ENCODE peak calls at places on chromosomes 7 and 10, in seven cellular contexts. Z, F, W, N, O, H and B are unnamed samples.

GRCh38 chr10:95304463-95304862 is 13.7 kb upstream of the PDLIM1 start:
- DNase-seq in Z (no peak), F (no peak), W (no peak), N (no peak), O (no peak), H (no peak), B (no peak)

GRCh38 chr7:88104732-88105131 is 115.1 kb downstream of the SRI start:
- DNase-seq in Z (no peak), F (no peak), W (no peak), N (no peak), O (no peak), H (no peak), B (no peak)

GRCh38 chr7:66304536-66304935 is 99.4 kb downstream of the TPST1 start:
- DNase-seq in Z (no peak), F (peak; percentile 40), W (no peak), N (no peak), O (no peak), H (no peak), B (no peak)

GRCh38 chr10:50393784-50394183 is 142.5 kb upstream of the ASAH2 start:
- DNase-seq in Z (no peak), F (peak; percentile 65), W (no peak), N (no peak), O (no peak), H (no peak), B (peak; percentile 45)

GRCh38 chr10:68105820-68106219 is 3.5 kb upstream of the MYPN start:
- DNase-seq in Z (no peak), F (peak; percentile 64), W (no peak), N (no peak), O (no peak), H (no peak), B (no peak)

GRCh38 chr10:6144609-6145413 is 56.0 kb downstream of the RBM17 start:
- DNase-seq in Z (peak; percentile 89), F (peak; percentile 65), W (peak; percentile 92), N (peak; percentile 94), O (peak; percentile 95), H (peak; percentile 92), B (peak; percentile 92)

GRCh38 chr7:1979591-1980560 is 252.9 kb downstream of the MAD1L1 start:
- DNase-seq in Z (no peak), F (peak; percentile 38), W (peak; percentile 9), N (peak; percentile 69), O (peak; percentile 81), H (peak; percentile 12), B (no peak)

GRCh38 chr7:13279854-13280435 is 592.5 kb downstream of the ARL4A start:
- DNase-seq in Z (no peak), F (peak; percentile 29), W (no peak), N (no peak), O (no peak), H (no peak), B (no peak)

GRCh38 chr10:34814228-34815173 is 595 bp downstream of the PARD3 start:
- DNase-seq in Z (peak; percentile 62), F (no peak), W (peak; percentile 56), N (peak; percentile 69), O (peak; percentile 77), H (peak; percentile 71), B (peak; percentile 49)

GRCh38 chr7:431658-432111 is 88.0 kb downstream of the PDGFA start:
- DNase-seq in Z (no peak), F (no peak), W (no peak), N (no peak), O (no peak), H (no peak), B (no peak)

GRCh38 chr10:87640043-87640442 is 19.6 kb upstream of the PAPSS2 start:
- DNase-seq in Z (no peak), F (no peak), W (no peak), N (no peak), O (no peak), H (no peak), B (no peak)

GRCh38 chr10:132963430-132963960 is 21.1 kb upstream of the CFAP46 start:
- DNase-seq in Z (no peak), F (no peak), W (no peak), N (no peak), O (no peak), H (no peak), B (no peak)

GRCh38 chr7:152886579-152887117 is 127.1 kb downstream of the ACTR3B start:
- DNase-seq in Z (no peak), F (no peak), W (no peak), N (no peak), O (no peak), H (no peak), B (no peak)

GRCh38 chr10:22455068-22455467 is 109.8 kb downstream of the SPAG6 start:
- DNase-seq in Z (no peak), F (no peak), W (no peak), N (no peak), O (no peak), H (no peak), B (no peak)

GRCh38 chr10:24723788-24724380 is at the start of gene ARHGAP21:
- DNase-seq in Z (peak; percentile 69), F (peak; percentile 64), W (peak; percentile 78), N (peak; percentile 79), O (peak; percentile 85), H (peak; percentile 74), B (peak; percentile 75)

GRCh38 chr7:7895004-7895650 is 73.5 kb upstream of the GLCCI1 start:
- DNase-seq in Z (peak; percentile 2), F (no peak), W (no peak), N (no peak), O (no peak), H (no peak), B (no peak)

GRCh38 chr10:80046629-80047441 is 31.6 kb upstream of the TMEM254 start:
- DNase-seq in Z (peak; percentile 79), F (peak; percentile 45), W (peak; percentile 70), N (peak; percentile 70), O (peak; percentile 68), H (peak; percentile 92), B (peak; percentile 81)

GRCh38 chr7:80018941-80019808 is 115.5 kb upstream of the GNAI1 start:
- DNase-seq in Z (peak; percentile 13), F (peak; percentile 53), W (no peak), N (peak; percentile 62), O (peak; percentile 58), H (peak; percentile 22), B (peak; percentile 30)

GRCh38 chr7:85405016-85405415 is 218.2 kb upstream of the SEMA3D start:
- DNase-seq in Z (no peak), F (peak; percentile 15), W (no peak), N (no peak), O (no peak), H (no peak), B (no peak)

GRCh38 chr10:86038371-86038770 is 328.2 kb downstream of the GRID1 start:
- DNase-seq in Z (no peak), F (no peak), W (no peak), N (no peak), O (no peak), H (no peak), B (no peak)

GRCh38 chr10:3850999-3851937 is 66.3 kb upstream of the KLF6 start:
- DNase-seq in Z (peak; percentile 45), F (peak; percentile 100), W (no peak), N (no peak), O (no peak), H (no peak), B (no peak)

GRCh38 chr10:116287906-116288501 is 15.0 kb upstream of the GFRA1 start:
- DNase-seq in Z (peak; percentile 54), F (peak; percentile 48), W (no peak), N (peak; percentile 38), O (no peak), H (peak; percentile 37), B (peak; percentile 22)

GRCh38 chr7:11552676-11553075 is 279.3 kb downstream of the THSD7A start:
- DNase-seq in Z (no peak), F (no peak), W (no peak), N (no peak), O (no peak), H (no peak), B (no peak)

DNA sequence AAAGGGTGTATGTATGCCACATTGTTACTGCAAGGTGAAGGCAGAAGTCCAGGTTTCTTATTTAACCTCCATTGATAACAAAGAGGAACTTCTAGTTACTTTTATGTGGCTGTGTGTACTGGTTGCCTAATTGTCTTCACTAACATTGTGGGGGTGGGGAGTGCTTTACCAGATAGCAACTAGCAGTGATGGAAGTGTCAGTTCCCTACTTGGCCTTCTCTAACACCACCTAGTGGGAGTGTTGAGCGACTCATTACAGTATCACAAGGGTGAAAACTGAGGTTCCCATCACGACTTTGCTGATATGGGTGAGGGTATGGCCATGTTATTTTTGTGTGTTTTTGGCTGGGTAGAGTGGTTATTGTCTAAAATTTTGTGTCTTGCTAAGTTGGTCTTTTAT is 274.4 kb downstream of the THSD7A start:
- DNase-seq in Z (peak; percentile 34), F (peak; percentile 84), W (no peak), N (peak; percentile 20), O (peak; percentile 29), H (peak; percentile 50), B (peak; percentile 29)
- TF ChIP-seq CTCF in Z (peak; percentile 30), F (peak; percentile 72), W (peak; percentile 22), N (peak; percentile 20), O (no peak), H (no peak), B (peak; percentile 17)

GRCh38 chr7:92880212-92881090 is 44.1 kb upstream of the CDK6 start:
- DNase-seq in Z (peak; percentile 22), F (peak; percentile 31), W (no peak), N (peak; percentile 33), O (peak; percentile 40), H (peak; percentile 40), B (peak; percentile 24)
- TF ChIP-seq CTCF in Z (peak; percentile 24), F (no peak), W (peak; percentile 36), N (peak; percentile 41), O (peak; percentile 8), H (no peak), B (no peak)

DNA sequence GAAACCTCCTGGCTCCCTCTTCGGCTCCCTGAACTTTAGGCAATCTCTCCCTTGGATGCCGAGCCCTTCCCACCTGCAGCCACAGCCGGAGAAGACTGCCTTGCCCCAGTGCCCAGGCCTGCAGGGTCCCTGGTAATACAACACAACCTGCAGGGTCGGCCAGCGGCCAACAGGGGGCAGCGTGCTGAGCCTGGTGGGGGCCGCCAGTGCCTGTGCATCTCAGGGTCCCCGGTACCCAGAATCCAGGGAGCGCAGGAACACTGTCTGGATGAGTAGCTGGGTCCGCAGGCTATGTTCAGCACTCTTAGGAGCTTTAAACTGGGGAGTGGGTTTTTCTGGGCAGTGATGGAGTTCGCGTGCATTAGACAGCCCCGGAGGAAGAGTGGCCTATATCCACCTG is 17.5 kb upstream of the C10orf71 start:
- DNase-seq in Z (no peak), F (no peak), W (no peak), N (no peak), O (no peak), H (no peak), B (no peak)
- TF ChIP-seq CTCF in Z (no peak), F (no peak), W (peak; percentile 23), N (no peak), O (peak; percentile 16), H (no peak), B (no peak)

GRCh38 chr7:151876899-151877777 is at the start of gene PRKAG2:
- DNase-seq in Z (peak; percentile 82), F (peak; percentile 15), W (peak; percentile 73), N (peak; percentile 82), O (peak; percentile 83), H (peak; percentile 78), B (peak; percentile 77)

GRCh38 chr7:151876112-151876898 is 610 bp downstream of the PRKAG2 start:
- DNase-seq in Z (peak; percentile 87), F (no peak), W (peak; percentile 86), N (peak; percentile 66), O (peak; percentile 75), H (peak; percentile 88), B (peak; percentile 93)

GRCh38 chr7:151880688-151881087 is 3.8 kb upstream of the PRKAG2 start:
- DNase-seq in Z (no peak), F (no peak), W (no peak), N (no peak), O (no peak), H (no peak), B (no peak)

GRCh38 chr7:151875862-151876111 is 1.1 kb downstream of the PRKAG2 start:
- DNase-seq in Z (no peak), F (no peak), W (no peak), N (peak; percentile 64), O (no peak), H (no peak), B (no peak)

GRCh38 chr7:151877911-151878835 is 1.3 kb upstream of the PRKAG2 start:
- DNase-seq in Z (no peak), F (no peak), W (no peak), N (no peak), O (no peak), H (peak; percentile 43), B (peak; percentile 48)
- TF ChIP-seq CTCF in Z (no peak), F (no peak), W (no peak), N (no peak), O (no peak), H (no peak), B (no peak)